ENCODE peak calls at places on chromosomes 5 and 9, in four cellular contexts. B is spleen, O is astrocyte, J is heart right ventricle. Q is an unnamed sample.
A peak's percentile ranks its signal among the peaks of the same experiment; 100 is the strongest.

GRCh38 chr5:150600951-150601773 is 39.3 kb upstream of the SYNPO start:
- DNase-seq in B (peak; percentile 69), O (no peak), J (no peak), Q (no peak)

GRCh38 chr5:61805101-61805500 is 473.0 kb downstream of the ZSWIM6 start:
- DNase-seq in B (no peak), O (peak; percentile 88), J (no peak), Q (no peak)

GRCh38 chr5:140966293-140967225 is at the start of gene PCDHAC2:
- DNase-seq in B (peak; percentile 65), J (peak; percentile 36), O (peak; percentile 2), Q (no peak)

GRCh38 chr9:6842584-6842947 is 84.8 kb downstream of the KDM4C start:
- DNase-seq in O (peak; percentile 42), B (no peak), J (no peak), Q (no peak)

GRCh38 chr9:95505676-95506437 is 10.9 kb downstream of the PTCH1 start:
- DNase-seq in B (no peak), O (peak; percentile 34), J (peak; percentile 58), Q (no peak)

GRCh38 chr9:137320555-137321384 is 18.7 kb upstream of the NRARP start:
- DNase-seq in J (no peak), B (peak; percentile 90), O (no peak), Q (no peak)

GRCh38 chr5:390571-391491 is 52.1 kb upstream of the EXOC3 start:
- DNase-seq in B (no peak), O (no peak), J (no peak), Q (no peak)

GRCh38 chr5:136811551-136811950 is 446.2 kb upstream of the TRPC7 start:
- DNase-seq in O (peak; percentile 93), J (no peak), B (no peak), Q (no peak)

GRCh38 chr5:180088561-180088960 is 17.0 kb upstream of the RNF130 start:
- DNase-seq in J (no peak), O (no peak), B (no peak), Q (no peak)

GRCh38 chr9:132221941-132222340 is 60.1 kb downstream of the NTNG2 start:
- DNase-seq in J (no peak), O (no peak), B (no peak), Q (no peak)

GRCh38 chr5:93599427-93600146 is 16.6 kb downstream of the NR2F1 start:
- DNase-seq in B (no peak), O (peak; percentile 88), J (no peak), Q (no peak)

GRCh38 chr9:123225374-123225813 is 43.0 kb downstream of the STRBP start:
- DNase-seq in O (peak; percentile 63), B (no peak), J (peak; percentile 14), Q (peak; percentile 22)

GRCh38 chr5:93359296-93359957 is 221.6 kb downstream of the NR2F1-AS1 start:
- DNase-seq in J (peak; percentile 12), O (peak; percentile 85), B (no peak), Q (no peak)

GRCh38 chr9:33123632-33124031 is 43.5 kb downstream of the B4GALT1 start:
- DNase-seq in O (no peak), B (peak; percentile 55), J (no peak), Q (no peak)

GRCh38 chr9:38048319-38048969 is 20.6 kb downstream of the SHB start:
- DNase-seq in B (no peak), O (peak; percentile 64), J (no peak), Q (no peak)
- H3K27ac ChIP-seq in B (peak overlapping the region; percentile 73), O (peak overlapping the region; percentile 87), J (peak overlapping the region; percentile 94), Q (no peak overlapping the region)

DNA sequence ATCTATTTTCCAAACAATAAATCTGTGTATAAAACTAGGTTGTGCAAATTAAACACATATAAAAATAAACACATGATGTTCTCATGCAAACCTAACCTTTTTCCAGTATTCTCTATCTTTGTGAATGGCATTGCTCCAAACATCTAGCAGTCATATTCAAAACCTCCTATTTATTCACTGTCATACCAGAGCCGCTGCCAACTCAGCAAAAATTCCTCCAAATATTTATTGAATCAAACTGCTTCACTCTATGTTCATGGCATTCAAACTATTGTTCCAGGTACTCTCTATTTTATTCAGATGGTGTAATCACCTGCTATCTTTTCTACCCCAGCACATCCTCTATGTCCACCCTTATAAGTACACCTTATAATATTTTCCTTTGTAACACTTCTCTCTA is 652.1 kb upstream of the RIOK2 start:
- DNase-seq in J (no peak), O (no peak), B (no peak), Q (no peak)
- H3K27me3 ChIP-seq in J (no peaks in the 10 kb centered on the region), O (peaks cover 2% of the 10 kb centered on the region), B (no peaks in the 10 kb centered on the region), Q (no peaks in the 10 kb centered on the region)

GRCh38 chr5:38113880-38114279 is 144.5 kb upstream of the EGFLAM start:
- DNase-seq in B (no peak), O (no peak), J (no peak), Q (no peak)

GRCh38 chr5:38115318-38115827 is 143.0 kb upstream of the EGFLAM start:
- DNase-seq in B (no peak), J (no peak), O (no peak), Q (no peak)

GRCh38 chr5:38119836-38120235 is 138.5 kb upstream of the EGFLAM start:
- DNase-seq in B (no peak), O (no peak), J (no peak), Q (no peak)

GRCh38 chr5:38121420-38121819 is 136.9 kb upstream of the EGFLAM start:
- DNase-seq in O (no peak), J (no peak), B (no peak), Q (no peak)

GRCh38 chr5:38118080-38118479 is 140.3 kb upstream of the EGFLAM start:
- DNase-seq in J (no peak), B (no peak), O (peak; percentile 1), Q (no peak)
- TF ChIP-seq CTCF in J (no peak), B (no peak), O (no peak), Q (no peak)

GRCh38 chr9:130452835-130453234 is 8.1 kb downstream of the ASS1 start:
- DNase-seq in J (no peak), O (no peak), B (no peak), Q (no peak)
- H3K27ac ChIP-seq in J (peak overlapping the region; percentile 86), O (no peak overlapping the region), B (no peak overlapping the region), Q (no peak overlapping the region)

GRCh38 chr9:14346301-14346721 is 32.4 kb upstream of the NFIB start:
- DNase-seq in J (peak; percentile 49), B (no peak), O (no peak), Q (no peak)
- H3K27me3 ChIP-seq in J (no peaks in the 10 kb centered on the region), B (peaks cover 4% of the 10 kb centered on the region), O (peaks cover 98% of the 10 kb centered on the region), Q (peaks cover 99% of the 10 kb centered on the region)

DNA sequence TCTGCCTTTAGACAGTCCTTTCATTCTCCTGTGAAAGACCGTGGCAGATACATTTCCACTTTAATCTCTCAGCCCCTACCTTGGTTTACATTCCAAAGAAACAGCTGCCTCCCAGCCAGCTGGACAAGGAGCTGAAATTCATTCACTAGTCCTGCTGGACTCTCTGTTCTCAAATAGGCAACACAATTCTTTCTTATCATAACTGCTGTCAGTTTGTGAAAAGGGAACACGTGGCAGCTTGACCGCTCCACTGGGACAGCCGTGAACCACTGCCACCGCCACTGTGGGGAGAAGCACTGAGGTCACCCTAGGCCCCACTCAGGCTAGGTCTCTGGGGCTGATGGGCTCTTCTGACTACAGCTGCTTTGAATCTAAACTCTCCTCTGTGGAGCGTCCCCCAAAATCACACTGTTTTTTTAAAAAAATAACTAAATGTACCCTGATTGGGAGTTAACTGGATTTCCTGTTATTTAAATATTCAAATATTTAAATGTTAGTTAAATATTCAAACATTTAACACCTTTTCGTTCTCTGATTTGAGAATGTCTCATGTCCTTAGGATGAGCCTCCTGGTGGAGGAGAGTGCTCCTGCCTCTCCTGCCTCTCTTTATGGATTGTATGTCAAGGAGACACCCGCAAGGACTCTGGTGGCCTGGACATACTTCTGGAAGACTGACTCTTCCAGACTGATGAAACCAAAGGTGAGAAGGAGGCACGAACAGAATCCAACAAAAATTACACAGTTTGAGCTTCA is 120.1 kb downstream of the BOD1 start:
- DNase-seq in J (peak; percentile 12), B (no peak), O (no peak), Q (no peak)
- TF ChIP-seq CTCF in J (no peak), B (no peak), O (no peak), Q (no peak)

DNA sequence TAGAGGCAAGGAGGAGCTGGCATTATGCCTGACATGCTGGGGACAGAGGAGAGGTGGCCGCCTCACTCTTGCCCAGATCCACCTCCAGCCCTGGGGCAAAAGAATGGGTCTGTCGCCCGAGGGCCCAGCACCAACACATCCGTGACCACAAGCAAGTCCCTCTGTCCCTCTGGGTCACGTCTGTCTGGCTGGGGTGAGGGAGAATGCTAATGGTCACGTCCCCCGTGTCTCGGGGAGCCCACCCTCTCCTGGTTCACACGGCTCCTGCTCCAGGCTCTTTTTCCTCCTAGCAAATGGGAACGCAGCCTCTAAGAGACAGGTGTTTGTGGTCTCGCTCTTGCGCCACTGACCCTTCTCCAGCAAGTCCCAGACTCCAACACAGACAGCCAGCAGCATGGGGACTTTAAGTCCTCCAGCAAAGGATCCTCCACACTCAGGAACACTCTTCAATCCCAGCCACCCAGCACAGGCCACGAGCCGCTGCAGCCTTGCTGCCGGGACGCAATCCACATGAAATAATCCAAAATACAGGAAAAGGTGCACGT is 4.1 kb downstream of the ENG start:
- DNase-seq in J (no peak), B (no peak), O (no peak), Q (no peak)
- H3K27ac ChIP-seq in J (peak overlapping the region; percentile 99), B (peak overlapping the region; percentile 39), O (no peak overlapping the region), Q (no peak overlapping the region)

GRCh38 chr5:175829718-175830585 is 41.4 kb upstream of the CPLX2 start:
- DNase-seq in O (no peak), J (no peak), B (no peak), Q (no peak)

GRCh38 chr5:175824621-175825020 is 46.8 kb upstream of the CPLX2 start:
- DNase-seq in J (no peak), O (no peak), B (no peak), Q (no peak)

GRCh38 chr5:175825906-175826305 is 45.5 kb upstream of the CPLX2 start:
- DNase-seq in B (no peak), J (no peak), O (no peak), Q (no peak)

GRCh38 chr5:175828676-175829075 is 42.7 kb upstream of the CPLX2 start:
- DNase-seq in J (no peak), B (no peak), O (no peak), Q (no peak)

DNA sequence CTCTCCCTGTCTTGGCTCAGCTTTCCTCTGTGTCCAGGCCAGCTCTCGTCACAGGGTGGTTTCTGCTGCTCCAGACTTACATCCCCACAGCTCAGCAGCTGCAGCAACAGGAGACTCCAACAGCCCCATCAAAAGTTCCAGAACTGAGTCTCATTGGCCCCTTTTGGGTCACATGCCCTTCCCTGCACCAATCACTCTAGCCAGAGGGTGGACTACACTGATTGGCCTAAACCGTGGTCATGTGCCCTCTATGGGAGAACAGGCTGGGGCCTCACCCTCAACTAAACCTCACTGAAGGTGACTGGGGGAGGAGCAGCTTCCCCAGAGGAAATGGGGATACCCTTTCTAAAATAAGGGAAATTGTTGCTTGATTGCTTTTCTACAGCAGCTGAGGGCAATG is 44.4 kb upstream of the CPLX2 start:
- DNase-seq in J (no peak), O (no peak), B (no peak), Q (no peak)
- H3K27me3 ChIP-seq in J (peaks cover 14% of the 10 kb centered on the region), O (no peaks in the 10 kb centered on the region), B (no peaks in the 10 kb centered on the region), Q (peaks cover 6% of the 10 kb centered on the region)

Q was measured in CD4-positive, alpha-beta T cell.